ENCODE peak calls at places on chromosomes 6 and 20, in four cellular contexts. One of them, this sample, is unnamed.

GRCh38 chr6:14524319-14524718 is 406.7 kb downstream of the CD83 start:
- DNase-seq in GM12878: no peak
- DNase-seq in GM12891: no peak
- DNase-seq in K562: no peak
- DNase-seq in this sample: no peak

GRCh38 chr6:38813451-38813850 is 98.3 kb downstream of the DNAH8 start:
- DNase-seq in GM12891: no peak
- DNase-seq in GM12878: no peak
- DNase-seq in K562: no peak
- DNase-seq in this sample: no peak

GRCh38 chr20:3190681-3191111 is 13.8 kb downstream of the DDRGK1 start:
- DNase-seq in K562: no peak
- DNase-seq in GM12878: no peak
- DNase-seq in GM12891: no peak
- DNase-seq in this sample: no peak

GRCh38 chr6:28903686-28904085 is 20.1 kb downstream of the TRIM27 start:
- DNase-seq in GM12878: no peak
- DNase-seq in GM12891: no peak
- DNase-seq in K562: no peak
- DNase-seq in this sample: no peak

GRCh38 chr6:2416128-2416712 is 170.8 kb upstream of the GMDS start:
- DNase-seq in GM12878: no peak
- DNase-seq in GM12891: no peak
- DNase-seq in K562: no peak
- DNase-seq in this sample: no peak

GRCh38 chr20:8509809-8510208 is 377.7 kb downstream of the PLCB1 start:
- DNase-seq in GM12878: no peak
- DNase-seq in K562: no peak
- DNase-seq in GM12891: no peak
- DNase-seq in this sample: no peak

GRCh38 chr6:168049277-168049676 is 29.7 kb downstream of the FRMD1 start:
- DNase-seq in GM12878: no peak
- DNase-seq in GM12891: no peak
- DNase-seq in K562: no peak
- DNase-seq in this sample: no peak

GRCh38 chr20:44204832-44205215 is 5.7 kb downstream of the OSER1 start:
- DNase-seq in GM12878: no peak
- DNase-seq in K562: no peak
- DNase-seq in GM12891: no peak
- DNase-seq in this sample: no peak

GRCh38 chr6:132061381-132061780 is 110.2 kb upstream of the CCN2 start:
- DNase-seq in GM12878: no peak
- DNase-seq in K562: no peak
- DNase-seq in GM12891: no peak
- DNase-seq in this sample: no peak

GRCh38 chr20:47392015-47392720 is 35.7 kb upstream of the ZMYND8 start:
- DNase-seq in K562: peak
- DNase-seq in GM12878: no peak
- DNase-seq in GM12891: no peak
- DNase-seq in this sample: peak

GRCh38 chr6:89310929-89311328 is 4.2 kb downstream of the GABRR2 start:
- DNase-seq in K562: no peak
- DNase-seq in GM12878: no peak
- DNase-seq in GM12891: no peak
- DNase-seq in this sample: no peak

GRCh38 chr6:119523546-119523945 is 174.0 kb upstream of the MAN1A1 start:
- DNase-seq in GM12891: no peak
- DNase-seq in K562: no peak
- DNase-seq in GM12878: no peak
- DNase-seq in this sample: no peak

GRCh38 chr20:57603120-57603519 is 17.1 kb downstream of the ZBP1 start:
- DNase-seq in K562: no peak
- DNase-seq in GM12891: no peak
- DNase-seq in GM12878: no peak
- DNase-seq in this sample: no peak

GRCh38 chr20:17226410-17227198 is at the start of gene PCSK2:
- DNase-seq in K562: peak
- DNase-seq in GM12878: no peak
- DNase-seq in GM12891: no peak
- DNase-seq in this sample: no peak

GRCh38 chr6:31055401-31055800 is 45.1 kb downstream of the MUC22 start:
- DNase-seq in K562: no peak
- DNase-seq in GM12878: no peak
- DNase-seq in GM12891: no peak
- DNase-seq in this sample: no peak

GRCh38 chr6:81761197-81761596 is 8.7 kb upstream of the TENT5A start:
- DNase-seq in GM12878: no peak
- DNase-seq in GM12891: no peak
- DNase-seq in K562: no peak
- DNase-seq in this sample: no peak

GRCh38 chr6:56649053-56649769 is 6.5 kb upstream of the DST start:
- DNase-seq in GM12891: no peak
- DNase-seq in K562: no peak
- DNase-seq in GM12878: no peak
- DNase-seq in this sample: no peak

GRCh38 chr20:45817652-45818194 is 5.3 kb downstream of the UBE2C start:
- DNase-seq in K562: no peak
- DNase-seq in GM12878: no peak
- DNase-seq in GM12891: no peak
- DNase-seq in this sample: no peak

GRCh38 chr6:146543940-146544661 is 468 bp downstream of the RAB32 start:
- DNase-seq in GM12891: no peak
- DNase-seq in GM12878: no peak
- DNase-seq in K562: peak
- DNase-seq in this sample: no peak

GRCh38 chr20:15396026-15396425 is 1058.6 kb upstream of the FLRT3 start:
- DNase-seq in GM12878: no peak
- DNase-seq in K562: no peak
- DNase-seq in GM12891: no peak
- DNase-seq in this sample: no peak

GRCh38 chr6:2796884-2797283 is 31.7 kb downstream of the WRNIP1 start:
- DNase-seq in K562: no peak
- DNase-seq in GM12891: no peak
- DNase-seq in GM12878: no peak
- DNase-seq in this sample: peak

GRCh38 chr20:47198996-47199552 is 157.4 kb downstream of the ZMYND8 start:
- DNase-seq in GM12891: no peak
- DNase-seq in K562: no peak
- DNase-seq in GM12878: no peak
- DNase-seq in this sample: no peak

GRCh38 chr6:85143686-85144085 is 306.2 kb upstream of the NT5E start:
- DNase-seq in K562: no peak
- DNase-seq in GM12891: no peak
- DNase-seq in GM12878: no peak
- DNase-seq in this sample: no peak

GRCh38 chr6:24788031-24788665 is 10.6 kb downstream of the ARMH2 start:
- DNase-seq in K562: no peak
- DNase-seq in GM12878: no peak
- DNase-seq in GM12891: no peak
- DNase-seq in this sample: no peak

GRCh38 chr6:149851461-149851860 is 12.7 kb downstream of the LRP11 start:
- DNase-seq in K562: no peak
- DNase-seq in GM12878: no peak
- DNase-seq in GM12891: no peak
- DNase-seq in this sample: no peak

GRCh38 chr6:70131528-70131927 is 171.4 kb downstream of the COL9A1 start:
- DNase-seq in K562: no peak
- DNase-seq in GM12878: peak
- DNase-seq in GM12891: no peak
- DNase-seq in this sample: no peak

GRCh38 chr6:145745861-145746260 is 10.5 kb upstream of the EPM2A start:
- DNase-seq in GM12891: no peak
- DNase-seq in K562: no peak
- DNase-seq in GM12878: no peak
- DNase-seq in this sample: no peak

GRCh38 chr20:10059006-10059405 is 24.2 kb downstream of the ANKEF1 start:
- DNase-seq in GM12891: no peak
- DNase-seq in GM12878: no peak
- DNase-seq in K562: no peak
- DNase-seq in this sample: no peak

GRCh38 chr20:54123587-54124180 is 50.1 kb downstream of the CYP24A1 start:
- DNase-seq in GM12891: no peak
- DNase-seq in GM12878: no peak
- DNase-seq in K562: no peak
- DNase-seq in this sample: no peak
- TF ChIP-seq SPI1 in GM12891: no peak
- TF ChIP-seq SPI1 in GM12878: no peak
- TF ChIP-seq SPI1 in K562: no peak
- TF ChIP-seq SPI1 in this sample: no peak

DNA sequence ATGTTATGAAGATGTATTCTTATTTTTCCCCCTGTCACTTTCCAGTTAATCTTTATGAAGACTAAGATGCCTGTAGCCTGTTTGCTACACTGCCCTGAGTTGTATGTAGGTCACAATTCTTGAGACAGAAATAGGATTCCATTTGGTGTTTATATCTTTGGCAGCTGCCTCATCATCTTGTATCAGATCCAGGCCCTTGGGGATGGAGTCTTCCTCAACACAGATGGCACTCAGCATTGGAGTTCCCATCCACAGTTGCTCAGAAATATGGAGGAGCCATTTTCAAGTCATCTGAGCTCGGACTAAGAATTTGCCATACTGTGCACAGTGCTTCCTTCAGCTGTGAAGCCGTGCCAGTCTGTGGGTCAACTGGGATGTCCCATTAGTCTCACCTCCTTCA is 156.5 kb downstream of the ZDHHC14 start:
- DNase-seq in K562: no peak
- DNase-seq in GM12891: no peak
- DNase-seq in GM12878: no peak
- DNase-seq in this sample: no peak
- TF ChIP-seq SPI1 in K562: no peak
- TF ChIP-seq SPI1 in GM12891: no peak
- TF ChIP-seq SPI1 in GM12878: no peak
- TF ChIP-seq SPI1 in this sample: no peak

GRCh38 chr20:4512891-4513550 is 208.7 kb upstream of the PRND start:
- DNase-seq in GM12891: no peak
- DNase-seq in GM12878: no peak
- DNase-seq in K562: no peak
- DNase-seq in this sample: no peak
- TF ChIP-seq SPI1 in GM12891: no peak
- TF ChIP-seq SPI1 in GM12878: no peak
- TF ChIP-seq SPI1 in K562: no peak
- TF ChIP-seq SPI1 in this sample: no peak

GRCh38 chr6:40350193-40350941 is 236.8 kb downstream of the LRFN2 start:
- DNase-seq in GM12878: no peak
- DNase-seq in GM12891: no peak
- DNase-seq in K562: no peak
- DNase-seq in this sample: no peak

GRCh38 chr6:40349092-40349491 is 238.1 kb downstream of the LRFN2 start:
- DNase-seq in K562: no peak
- DNase-seq in GM12878: no peak
- DNase-seq in GM12891: no peak
- DNase-seq in this sample: no peak

GRCh38 chr6:40347571-40348011 is 239.6 kb downstream of the LRFN2 start:
- DNase-seq in GM12891: no peak
- DNase-seq in GM12878: no peak
- DNase-seq in K562: no peak
- DNase-seq in this sample: no peak

GRCh38 chr6:40349566-40350192 is 237.5 kb downstream of the LRFN2 start:
- DNase-seq in K562: no peak
- DNase-seq in GM12891: no peak
- DNase-seq in GM12878: no peak
- DNase-seq in this sample: no peak

GRCh38 chr6:40348591-40348990 is 238.6 kb downstream of the LRFN2 start:
- DNase-seq in GM12891: no peak
- DNase-seq in K562: no peak
- DNase-seq in GM12878: no peak
- DNase-seq in this sample: no peak
- TF ChIP-seq SPI1 in GM12891: no peak
- TF ChIP-seq SPI1 in K562: no peak
- TF ChIP-seq SPI1 in GM12878: no peak
- TF ChIP-seq SPI1 in this sample: no peak

GRCh38 chr6:166563805-166564204 is 22.7 kb downstream of the RAMACL start:
- DNase-seq in K562: no peak
- DNase-seq in GM12891: no peak
- DNase-seq in GM12878: no peak
- DNase-seq in this sample: no peak
- TF ChIP-seq SPI1 in K562: no peak
- TF ChIP-seq SPI1 in GM12891: no peak
- TF ChIP-seq SPI1 in GM12878: no peak
- TF ChIP-seq SPI1 in this sample: no peak

GRCh38 chr6:50816115-50816675 is 2.5 kb upstream of the TFAP2B start:
- DNase-seq in GM12891: peak
- DNase-seq in GM12878: peak
- DNase-seq in K562: peak
- DNase-seq in this sample: peak
- TF ChIP-seq SPI1 in GM12891: no peak
- TF ChIP-seq SPI1 in GM12878: no peak
- TF ChIP-seq SPI1 in K562: no peak
- TF ChIP-seq SPI1 in this sample: no peak